ENCODE peak calls at places on chromosomes 2 and 18, in five cellular contexts. One of them, this sample, is unnamed.
A peak's percentile ranks its signal among the peaks of the same experiment; 100 is the strongest.

GRCh38 chr2:117763806-117764205 is 50.7 kb upstream of the DDX18 start:
- DNase-seq in brain microvascular endothelial cell: no peak
- DNase-seq in foreskin fibroblast: no peak
- DNase-seq in prostate gland: no peak
- DNase-seq in tibial nerve: no peak
- DNase-seq in this sample: no peak

GRCh38 chr2:219451626-219452360 is 17.1 kb downstream of the SPEG start:
- DNase-seq in brain microvascular endothelial cell: no peak
- DNase-seq in foreskin fibroblast: no peak
- DNase-seq in prostate gland: no peak
- DNase-seq in tibial nerve: no peak
- DNase-seq in this sample: no peak

GRCh38 chr2:66058675-66059074 is 376.2 kb upstream of the MEIS1 start:
- DNase-seq in brain microvascular endothelial cell: no peak
- DNase-seq in foreskin fibroblast: no peak
- DNase-seq in prostate gland: no peak
- DNase-seq in tibial nerve: no peak
- DNase-seq in this sample: no peak

GRCh38 chr2:13114391-13114790 is 397.7 kb downstream of the TRIB2 start:
- DNase-seq in brain microvascular endothelial cell: peak; percentile 73
- DNase-seq in foreskin fibroblast: no peak
- DNase-seq in prostate gland: no peak
- DNase-seq in tibial nerve: no peak
- DNase-seq in this sample: no peak

GRCh38 chr2:201854841-201855240 is 48.5 kb downstream of the CDK15 start:
- DNase-seq in brain microvascular endothelial cell: no peak
- DNase-seq in foreskin fibroblast: peak; percentile 26
- DNase-seq in prostate gland: no peak
- DNase-seq in tibial nerve: no peak
- DNase-seq in this sample: peak; percentile 46

GRCh38 chr18:51751901-51752300 is 554.4 kb upstream of the MEX3C start:
- DNase-seq in brain microvascular endothelial cell: no peak
- DNase-seq in foreskin fibroblast: no peak
- DNase-seq in prostate gland: no peak
- DNase-seq in tibial nerve: no peak
- DNase-seq in this sample: no peak

GRCh38 chr2:108632332-108632712 is 87.0 kb upstream of the RANBP2 start:
- DNase-seq in brain microvascular endothelial cell: no peak
- DNase-seq in foreskin fibroblast: no peak
- DNase-seq in prostate gland: no peak
- DNase-seq in tibial nerve: no peak
- DNase-seq in this sample: no peak

GRCh38 chr2:207693641-207694249 is 17.7 kb upstream of the CCNYL1 start:
- DNase-seq in brain microvascular endothelial cell: no peak
- DNase-seq in foreskin fibroblast: no peak
- DNase-seq in prostate gland: no peak
- DNase-seq in tibial nerve: no peak
- DNase-seq in this sample: no peak

GRCh38 chr18:31750259-31750658 is 10.4 kb downstream of the SLC25A52 start:
- DNase-seq in brain microvascular endothelial cell: no peak
- DNase-seq in foreskin fibroblast: no peak
- DNase-seq in prostate gland: no peak
- DNase-seq in tibial nerve: no peak
- DNase-seq in this sample: no peak

DNA sequence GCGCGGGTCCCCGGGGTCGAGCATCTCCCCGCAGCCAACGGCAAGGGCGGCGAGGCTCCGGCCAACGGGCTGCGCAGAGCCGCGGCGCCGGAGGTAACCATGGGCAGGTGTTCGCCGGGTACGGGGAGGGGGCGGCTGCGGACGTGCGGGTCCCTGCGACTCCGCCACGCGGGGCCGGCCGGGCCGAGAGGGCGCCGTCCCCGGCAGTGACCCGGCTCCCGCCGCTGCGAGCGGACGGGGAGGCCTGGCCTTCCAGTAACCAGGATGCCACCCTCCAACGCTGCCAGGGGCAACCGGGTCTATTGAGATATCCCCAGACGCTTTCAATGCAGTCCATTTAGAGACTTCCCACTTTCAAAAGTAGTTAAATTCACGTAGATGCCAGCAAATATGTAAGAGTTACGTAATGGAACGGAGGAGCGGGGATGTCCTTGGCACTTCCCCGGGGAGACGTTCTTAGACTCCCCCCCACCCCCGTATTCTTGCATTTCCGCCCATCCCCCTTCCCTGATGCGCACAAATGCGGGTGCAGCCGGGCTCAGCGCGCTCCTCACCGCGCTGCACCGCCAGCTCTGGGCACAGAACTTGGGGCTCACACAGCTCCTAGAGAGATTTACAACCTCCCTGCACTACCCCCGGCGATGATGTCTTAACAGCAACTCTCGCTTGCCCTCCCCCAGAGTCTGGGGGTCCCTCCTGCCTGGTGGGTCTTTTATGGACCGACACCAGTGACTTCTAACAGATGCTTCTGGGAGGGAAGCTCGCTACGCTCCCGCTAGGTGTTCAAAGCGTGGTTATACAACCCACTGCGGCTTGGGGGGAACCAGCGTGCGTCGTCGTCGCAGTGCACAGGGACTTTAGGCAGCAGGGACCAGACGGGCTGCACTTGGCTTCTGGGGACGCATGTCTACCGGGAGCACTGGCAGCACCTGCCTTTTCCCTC is 657 bp downstream of the SGPP2 start:
- DNase-seq in brain microvascular endothelial cell: no peak
- DNase-seq in foreskin fibroblast: no peak
- DNase-seq in prostate gland: no peak
- DNase-seq in tibial nerve: no peak
- DNase-seq in this sample: no peak
- H3K4me3 ChIP-seq in brain microvascular endothelial cell: no peak overlapping the region
- H3K4me3 ChIP-seq in foreskin fibroblast: peak overlapping the region; percentile 30
- H3K4me3 ChIP-seq in prostate gland: peak overlapping the region; percentile 42
- H3K4me3 ChIP-seq in tibial nerve: no peak overlapping the region
- H3K4me3 ChIP-seq in this sample: no peak overlapping the region

DNA sequence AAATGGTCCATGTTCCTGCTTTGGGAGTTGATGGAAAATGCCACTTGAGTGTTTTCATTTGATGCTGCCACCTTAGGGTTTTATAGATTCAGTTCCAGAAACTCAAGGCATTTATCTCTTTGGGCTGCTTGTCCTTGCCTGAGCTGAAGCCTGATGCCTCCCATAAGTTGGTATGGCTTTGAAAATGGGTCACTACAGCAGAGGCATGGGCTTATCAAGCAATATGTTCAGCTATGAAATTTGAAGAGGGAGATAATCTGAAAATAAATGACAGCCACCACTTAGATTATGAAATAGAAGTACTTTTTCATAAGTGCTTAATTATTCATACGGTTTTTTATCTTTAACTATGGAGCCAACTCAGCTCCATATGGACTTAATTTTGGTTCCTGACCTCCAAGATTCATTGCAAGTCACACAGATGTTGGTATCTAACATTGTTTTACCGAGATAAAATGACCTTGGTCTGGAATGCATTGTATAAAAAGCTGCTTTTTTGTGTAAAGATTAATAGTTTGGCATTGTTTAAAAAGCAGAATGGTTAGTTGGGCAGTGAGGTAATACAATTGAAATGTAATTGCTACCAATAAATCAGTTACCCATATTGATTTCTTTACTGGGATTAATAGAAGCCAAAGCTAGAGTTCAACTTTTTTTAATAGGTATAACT is 4.5 kb downstream of the SLC14A1 start:
- DNase-seq in brain microvascular endothelial cell: no peak
- DNase-seq in foreskin fibroblast: peak; percentile 77
- DNase-seq in prostate gland: no peak
- DNase-seq in tibial nerve: no peak
- DNase-seq in this sample: no peak
- TF ChIP-seq CTCF in brain microvascular endothelial cell: no peak
- TF ChIP-seq CTCF in foreskin fibroblast: no peak
- TF ChIP-seq CTCF in prostate gland: no peak
- TF ChIP-seq CTCF in tibial nerve: no peak
- TF ChIP-seq CTCF in this sample: no peak

GRCh38 chr2:73982140-73982617 is 2.5 kb upstream of the TET3 start:
- DNase-seq in brain microvascular endothelial cell: no peak
- DNase-seq in foreskin fibroblast: peak; percentile 52
- DNase-seq in prostate gland: no peak
- DNase-seq in tibial nerve: no peak
- DNase-seq in this sample: no peak

GRCh38 chr2:73984203-73984921 is at the start of gene TET3:
- DNase-seq in brain microvascular endothelial cell: no peak
- DNase-seq in foreskin fibroblast: no peak
- DNase-seq in prostate gland: peak; percentile 59
- DNase-seq in tibial nerve: no peak
- DNase-seq in this sample: no peak

GRCh38 chr2:73985318-73986084 is 791 bp downstream of the TET3 start:
- DNase-seq in brain microvascular endothelial cell: no peak
- DNase-seq in foreskin fibroblast: no peak
- DNase-seq in prostate gland: peak; percentile 22
- DNase-seq in tibial nerve: peak; percentile 35
- DNase-seq in this sample: no peak

GRCh38 chr2:73984922-73985317 is 210 bp downstream of the TET3 start:
- DNase-seq in brain microvascular endothelial cell: no peak
- DNase-seq in foreskin fibroblast: no peak
- DNase-seq in prostate gland: peak; percentile 47
- DNase-seq in tibial nerve: no peak
- DNase-seq in this sample: no peak

DNA sequence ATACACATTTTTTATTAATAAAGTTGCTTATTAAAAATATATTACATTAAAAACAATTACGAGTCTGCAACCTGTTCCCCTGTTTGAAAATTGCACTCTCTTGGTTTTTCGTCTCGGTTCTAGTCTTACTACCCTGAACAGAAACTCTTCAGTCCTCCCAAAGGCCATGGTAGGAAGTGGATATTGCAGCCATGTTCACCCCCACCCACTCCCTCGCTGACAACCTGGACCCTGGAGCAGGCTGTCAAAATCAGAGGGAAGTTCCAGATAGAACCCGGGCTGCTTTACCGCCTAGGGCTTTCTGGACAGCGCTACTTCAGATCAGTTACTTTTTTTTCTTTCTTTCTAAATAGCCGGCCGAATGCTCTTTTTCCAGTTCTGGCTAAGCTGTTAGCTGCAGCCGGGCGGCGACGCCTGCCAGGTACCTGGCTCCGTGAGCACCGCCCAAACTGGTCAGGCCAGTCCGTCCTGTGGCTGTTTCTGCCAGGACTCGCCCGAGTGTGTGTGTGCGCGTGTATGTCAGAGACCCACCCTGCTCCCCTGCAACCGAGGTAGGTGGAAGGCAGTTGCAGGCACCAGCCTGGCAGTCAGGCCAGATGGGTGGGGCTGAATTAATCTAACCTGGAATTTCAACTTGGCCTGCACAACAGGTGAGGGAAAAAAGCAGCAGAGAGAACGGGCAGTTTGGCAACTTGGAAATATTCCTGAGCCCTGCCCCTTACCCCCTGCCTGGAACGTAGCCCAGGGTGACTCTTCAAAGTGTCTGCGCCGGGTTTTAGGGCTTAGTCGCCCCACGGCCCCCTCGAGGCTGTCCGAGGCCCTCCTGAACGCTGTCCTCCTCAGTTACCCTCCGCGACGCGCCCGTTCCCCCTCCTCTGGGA is 1.1 kb upstream of the TET3 start:
- DNase-seq in brain microvascular endothelial cell: no peak
- DNase-seq in foreskin fibroblast: no peak
- DNase-seq in prostate gland: peak; percentile 98
- DNase-seq in tibial nerve: no peak
- DNase-seq in this sample: no peak
- H3K4me3 ChIP-seq in brain microvascular endothelial cell: peak overlapping the region; percentile 43
- H3K4me3 ChIP-seq in foreskin fibroblast: no peak overlapping the region
- H3K4me3 ChIP-seq in prostate gland: peak overlapping the region; percentile 66
- H3K4me3 ChIP-seq in tibial nerve: peak overlapping the region; percentile 57
- H3K4me3 ChIP-seq in this sample: peak overlapping the region; percentile 58

DNA sequence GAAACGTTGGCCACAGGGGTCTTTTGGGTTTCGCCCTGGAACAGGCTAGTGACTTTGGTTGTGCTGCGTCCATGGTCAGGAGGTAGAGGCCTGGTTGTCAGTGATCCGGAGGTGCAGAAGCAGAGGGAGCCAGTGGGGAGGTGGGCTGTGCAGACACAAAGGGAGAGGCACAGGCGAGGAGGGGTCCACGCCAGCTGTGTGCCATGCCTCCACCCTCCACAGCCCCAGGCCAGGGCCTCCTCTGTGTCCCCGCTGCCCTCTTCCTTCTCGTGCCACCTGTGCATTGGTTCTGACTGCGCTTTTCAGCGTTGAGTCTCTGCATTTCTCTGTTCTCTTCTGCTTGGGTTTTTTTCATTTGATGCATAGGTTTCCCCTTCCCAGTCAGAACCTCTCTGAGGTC is 121.0 kb downstream of the GBX2 start:
- DNase-seq in brain microvascular endothelial cell: no peak
- DNase-seq in foreskin fibroblast: no peak
- DNase-seq in prostate gland: no peak
- DNase-seq in tibial nerve: no peak
- DNase-seq in this sample: no peak
- TF ChIP-seq CTCF in brain microvascular endothelial cell: no peak
- TF ChIP-seq CTCF in foreskin fibroblast: no peak
- TF ChIP-seq CTCF in prostate gland: no peak
- TF ChIP-seq CTCF in tibial nerve: no peak
- TF ChIP-seq CTCF in this sample: no peak

GRCh38 chr2:128286011-128286721 is 32.5 kb downstream of the HS6ST1 start:
- DNase-seq in brain microvascular endothelial cell: no peak
- DNase-seq in foreskin fibroblast: no peak
- DNase-seq in prostate gland: no peak
- DNase-seq in tibial nerve: no peak
- DNase-seq in this sample: no peak
- H3K4me3 ChIP-seq in brain microvascular endothelial cell: no peak overlapping the region
- H3K4me3 ChIP-seq in foreskin fibroblast: no peak overlapping the region
- H3K4me3 ChIP-seq in prostate gland: no peak overlapping the region
- H3K4me3 ChIP-seq in tibial nerve: no peak overlapping the region
- H3K4me3 ChIP-seq in this sample: no peak overlapping the region

GRCh38 chr2:68045337-68045736 is 17.5 kb downstream of the C1D start:
- DNase-seq in brain microvascular endothelial cell: no peak
- DNase-seq in foreskin fibroblast: peak; percentile 64
- DNase-seq in prostate gland: peak; percentile 14
- DNase-seq in tibial nerve: no peak
- DNase-seq in this sample: no peak

GRCh38 chr2:68043719-68044498 is 18.9 kb downstream of the C1D start:
- DNase-seq in brain microvascular endothelial cell: peak; percentile 80
- DNase-seq in foreskin fibroblast: peak; percentile 83
- DNase-seq in prostate gland: no peak
- DNase-seq in tibial nerve: no peak
- DNase-seq in this sample: no peak

GRCh38 chr2:68039317-68039716 is 23.5 kb downstream of the C1D start:
- DNase-seq in brain microvascular endothelial cell: no peak
- DNase-seq in foreskin fibroblast: no peak
- DNase-seq in prostate gland: no peak
- DNase-seq in tibial nerve: no peak
- DNase-seq in this sample: no peak

GRCh38 chr2:68040078-68040477 is 22.7 kb downstream of the C1D start:
- DNase-seq in brain microvascular endothelial cell: no peak
- DNase-seq in foreskin fibroblast: peak; percentile 15
- DNase-seq in prostate gland: no peak
- DNase-seq in tibial nerve: no peak
- DNase-seq in this sample: no peak

DNA sequence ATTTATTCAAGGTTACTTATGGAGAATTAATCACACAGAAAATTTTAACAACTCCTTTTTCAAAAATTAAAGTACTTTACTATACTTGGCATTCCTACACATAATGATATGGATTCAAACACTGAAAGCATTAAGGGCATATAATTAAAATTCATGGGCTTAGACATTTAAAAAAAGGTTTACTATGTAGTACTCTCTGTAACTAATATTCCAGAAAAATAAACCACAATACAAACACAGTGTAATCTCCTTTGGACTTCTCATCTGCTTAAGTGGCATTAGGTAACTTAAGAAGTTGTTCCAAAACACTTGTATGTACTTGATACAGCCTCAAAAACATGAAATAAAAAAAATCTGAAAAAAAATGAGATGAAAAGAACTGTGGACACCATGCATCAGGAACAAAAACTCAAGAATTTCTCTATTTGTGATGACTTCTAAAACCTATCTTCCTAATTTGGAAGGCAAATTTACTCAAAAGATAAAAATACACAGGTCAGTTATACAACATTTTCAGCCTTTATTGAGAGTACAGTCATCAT is 21.0 kb downstream of the C1D start:
- DNase-seq in brain microvascular endothelial cell: no peak
- DNase-seq in foreskin fibroblast: no peak
- DNase-seq in prostate gland: no peak
- DNase-seq in tibial nerve: no peak
- DNase-seq in this sample: no peak
- TF ChIP-seq CTCF in brain microvascular endothelial cell: no peak
- TF ChIP-seq CTCF in foreskin fibroblast: no peak
- TF ChIP-seq CTCF in prostate gland: no peak
- TF ChIP-seq CTCF in tibial nerve: no peak
- TF ChIP-seq CTCF in this sample: no peak

This sample was measured in AG04449.